ENCODE peak calls at places on chromosomes 16 and 17, in seven cellular contexts. One of them, this sample, is unnamed. For H4K20me1, the result is how much of the 10 kb centered on the place peaks cover.

GRCh38 chr16:4572715-4573114 is 16.6 kb downstream of the C16orf96 start:
- DNase-seq in GM12878: no peak
- DNase-seq in SK-N-SH: no peak
- DNase-seq in HepG2: no peak
- DNase-seq in HCT116: no peak
- DNase-seq in H1: no peak
- DNase-seq in K562: peak
- DNase-seq in this sample: no peak

GRCh38 chr16:84141143-84141670 is 3.8 kb downstream of the HSDL1 start:
- DNase-seq in GM12878: no peak
- DNase-seq in SK-N-SH: no peak
- DNase-seq in HepG2: peak
- DNase-seq in HCT116: peak
- DNase-seq in H1: no peak
- DNase-seq in K562: peak
- DNase-seq in this sample: no peak

GRCh38 chr16:52569296-52569695 is 22.4 kb upstream of the TOX3 start:
- DNase-seq in GM12878: no peak
- DNase-seq in SK-N-SH: no peak
- DNase-seq in HepG2: no peak
- DNase-seq in HCT116: no peak
- DNase-seq in H1: no peak
- DNase-seq in K562: no peak
- DNase-seq in this sample: no peak

GRCh38 chr17:80025140-80025539 is 10.5 kb downstream of the TBC1D16 start:
- DNase-seq in GM12878: no peak
- DNase-seq in SK-N-SH: peak
- DNase-seq in HepG2: no peak
- DNase-seq in HCT116: no peak
- DNase-seq in H1: no peak
- DNase-seq in K562: no peak
- DNase-seq in this sample: no peak

GRCh38 chr16:24734382-24734781 is 4.9 kb downstream of the TNRC6A start:
- DNase-seq in GM12878: no peak
- DNase-seq in SK-N-SH: no peak
- DNase-seq in HepG2: no peak
- DNase-seq in HCT116: no peak
- DNase-seq in H1: no peak
- DNase-seq in K562: no peak
- DNase-seq in this sample: no peak

GRCh38 chr16:70605284-70605659 is 41.1 kb upstream of the IL34 start:
- DNase-seq in GM12878: no peak
- DNase-seq in SK-N-SH: no peak
- DNase-seq in HepG2: no peak
- DNase-seq in HCT116: no peak
- DNase-seq in H1: no peak
- DNase-seq in K562: no peak
- DNase-seq in this sample: no peak

GRCh38 chr16:17448640-17449638 is 21.8 kb downstream of the XYLT1 start:
- DNase-seq in GM12878: no peak
- DNase-seq in SK-N-SH: peak
- DNase-seq in HepG2: no peak
- DNase-seq in HCT116: no peak
- DNase-seq in H1: no peak
- DNase-seq in K562: no peak
- DNase-seq in this sample: no peak

GRCh38 chr16:87970206-87970605 is 19.0 kb downstream of the BANP start:
- DNase-seq in GM12878: no peak
- DNase-seq in SK-N-SH: no peak
- DNase-seq in HepG2: no peak
- DNase-seq in HCT116: no peak
- DNase-seq in H1: no peak
- DNase-seq in K562: no peak
- DNase-seq in this sample: no peak

GRCh38 chr16:15494231-15494630 is 59.8 kb downstream of the BMERB1 start:
- DNase-seq in GM12878: no peak
- DNase-seq in SK-N-SH: no peak
- DNase-seq in HepG2: peak
- DNase-seq in HCT116: peak
- DNase-seq in H1: no peak
- DNase-seq in K562: peak
- DNase-seq in this sample: no peak

GRCh38 chr16:685967-686366 is 1.8 kb upstream of the JMJD8 start:
- DNase-seq in GM12878: no peak
- DNase-seq in SK-N-SH: peak
- DNase-seq in HepG2: peak
- DNase-seq in HCT116: no peak
- DNase-seq in H1: no peak
- DNase-seq in K562: peak
- DNase-seq in this sample: peak

GRCh38 chr16:24685539-24686432 is 43.7 kb upstream of the TNRC6A start:
- DNase-seq in GM12878: no peak
- DNase-seq in SK-N-SH: peak
- DNase-seq in HepG2: peak
- DNase-seq in HCT116: no peak
- DNase-seq in H1: no peak
- DNase-seq in K562: no peak
- DNase-seq in this sample: peak

GRCh38 chr17:77285594-77286390 is 145.0 kb downstream of the SEC14L1 start:
- DNase-seq in GM12878: no peak
- DNase-seq in SK-N-SH: peak
- DNase-seq in HepG2: peak
- DNase-seq in HCT116: no peak
- DNase-seq in H1: no peak
- DNase-seq in K562: no peak
- DNase-seq in this sample: no peak

GRCh38 chr16:80263848-80264694 is 276.7 kb upstream of the DYNLRB2 start:
- DNase-seq in GM12878: no peak
- DNase-seq in SK-N-SH: no peak
- DNase-seq in HepG2: peak
- DNase-seq in HCT116: no peak
- DNase-seq in H1: no peak
- DNase-seq in K562: no peak
- DNase-seq in this sample: no peak

GRCh38 chr17:62797959-62798358 is 10.2 kb downstream of the MARCHF10 start:
- DNase-seq in GM12878: no peak
- DNase-seq in SK-N-SH: no peak
- DNase-seq in HepG2: no peak
- DNase-seq in HCT116: no peak
- DNase-seq in H1: no peak
- DNase-seq in K562: no peak
- DNase-seq in this sample: no peak

GRCh38 chr17:34420254-34420766 is 57.3 kb upstream of the CCL1 start:
- DNase-seq in GM12878: peak
- DNase-seq in SK-N-SH: peak
- DNase-seq in HepG2: peak
- DNase-seq in HCT116: peak
- DNase-seq in H1: peak
- DNase-seq in K562: peak
- DNase-seq in this sample: peak

GRCh38 chr16:85989863-85990643 is 91.1 kb downstream of the IRF8 start:
- DNase-seq in GM12878: no peak
- DNase-seq in SK-N-SH: no peak
- DNase-seq in HepG2: no peak
- DNase-seq in HCT116: no peak
- DNase-seq in H1: no peak
- DNase-seq in K562: no peak
- DNase-seq in this sample: no peak

GRCh38 chr17:81640011-81640410 is 3.0 kb downstream of the TSPAN10 start:
- DNase-seq in GM12878: no peak
- DNase-seq in SK-N-SH: no peak
- DNase-seq in HepG2: no peak
- DNase-seq in HCT116: no peak
- DNase-seq in H1: no peak
- DNase-seq in K562: no peak
- DNase-seq in this sample: no peak

GRCh38 chr17:81636505-81637288 is at the start of the genes NPLOC4 and TSPAN10:
- DNase-seq in GM12878: peak
- DNase-seq in SK-N-SH: peak
- DNase-seq in HepG2: peak
- DNase-seq in HCT116: peak
- DNase-seq in H1: peak
- DNase-seq in K562: peak
- DNase-seq in this sample: peak

GRCh38 chr17:81635431-81635830 is 1.5 kb downstream of the NPLOC4 start:
- DNase-seq in GM12878: no peak
- DNase-seq in SK-N-SH: no peak
- DNase-seq in HepG2: no peak
- DNase-seq in HCT116: peak
- DNase-seq in H1: no peak
- DNase-seq in K562: peak
- DNase-seq in this sample: no peak

GRCh38 chr17:81638683-81639082 is 1.7 kb downstream of the TSPAN10 start:
- DNase-seq in GM12878: no peak
- DNase-seq in SK-N-SH: no peak
- DNase-seq in HepG2: no peak
- DNase-seq in HCT116: no peak
- DNase-seq in H1: no peak
- DNase-seq in K562: no peak
- DNase-seq in this sample: no peak

DNA sequence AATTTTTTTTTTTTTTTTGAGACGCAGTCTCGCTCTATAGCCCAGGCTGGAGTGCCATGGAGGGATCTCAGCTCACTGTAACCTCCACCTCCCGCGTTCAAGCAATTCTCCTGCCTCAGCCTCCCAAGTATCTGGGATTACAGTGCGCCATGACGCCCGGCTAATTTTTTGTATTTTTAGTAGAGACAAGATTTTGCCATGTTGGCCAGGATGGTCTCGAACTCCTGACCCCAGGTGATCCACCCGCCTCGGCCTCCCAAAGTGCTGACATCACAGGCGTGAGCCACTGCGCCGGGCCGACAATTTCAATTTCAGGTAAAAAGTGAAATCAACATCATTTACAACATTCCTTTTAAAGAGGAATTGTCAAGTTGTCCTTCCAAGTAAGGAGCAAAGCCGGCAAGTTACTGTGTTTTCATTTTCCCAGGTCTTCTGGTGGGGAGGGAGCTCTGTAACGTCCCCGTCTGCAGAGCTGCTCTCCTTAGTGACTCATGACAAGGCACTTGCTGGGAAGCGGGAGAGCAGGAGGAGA is 873 bp downstream of the NPLOC4 start:
- DNase-seq in GM12878: no peak
- DNase-seq in SK-N-SH: no peak
- DNase-seq in HepG2: no peak
- DNase-seq in HCT116: no peak
- DNase-seq in H1: no peak
- DNase-seq in K562: peak
- DNase-seq in this sample: no peak
- H4K20me1 ChIP-seq in GM12878: under half
- H4K20me1 ChIP-seq in SK-N-SH: half or more
- H4K20me1 ChIP-seq in HepG2: under half
- H4K20me1 ChIP-seq in HCT116: under half
- H4K20me1 ChIP-seq in H1: under half
- H4K20me1 ChIP-seq in K562: under half
- H4K20me1 ChIP-seq in this sample: under half

DNA sequence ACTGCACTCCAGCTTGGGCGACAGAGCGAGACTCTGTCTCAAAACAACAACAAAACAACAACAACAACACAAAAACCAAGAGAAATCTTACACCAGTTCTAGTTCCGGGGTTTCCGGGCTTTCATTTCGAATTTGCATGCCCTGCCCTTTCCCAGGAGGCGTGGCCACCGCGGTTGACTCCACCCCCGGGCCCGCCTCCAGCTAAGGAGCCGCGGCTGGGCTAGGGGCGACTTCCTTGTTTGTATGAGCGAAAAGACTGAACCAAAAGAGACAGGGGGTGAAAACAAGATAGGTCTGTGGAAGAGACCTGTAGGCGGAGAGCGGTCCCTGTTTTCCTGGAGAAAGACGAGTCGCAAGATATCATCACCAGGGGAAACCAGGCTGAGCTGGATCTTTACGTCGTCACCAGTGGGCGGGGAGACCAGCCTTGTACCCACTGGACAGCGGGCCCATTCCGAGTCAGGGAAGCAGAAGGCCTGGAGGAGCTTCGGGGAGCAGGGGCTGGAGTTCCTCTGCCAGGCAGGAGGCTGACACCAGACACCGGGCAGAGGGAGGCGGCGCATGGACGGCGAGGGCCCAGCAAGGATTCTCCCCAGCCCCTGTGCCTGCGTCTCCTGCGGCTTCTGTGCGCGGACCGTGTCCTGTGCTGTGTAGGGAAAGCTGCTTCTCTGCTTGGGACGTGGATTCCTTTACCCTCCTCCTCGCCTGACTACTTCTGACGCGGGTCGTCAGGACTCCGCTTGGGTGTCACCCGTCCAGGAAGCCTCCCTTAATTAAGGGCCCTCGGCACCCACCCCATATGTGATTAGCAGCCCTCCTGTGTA is 10.4 kb upstream of the ARL4D start:
- DNase-seq in GM12878: peak
- DNase-seq in SK-N-SH: peak
- DNase-seq in HepG2: peak
- DNase-seq in HCT116: peak
- DNase-seq in H1: no peak
- DNase-seq in K562: peak
- DNase-seq in this sample: peak
- TF ChIP-seq MAX in GM12878: no peak
- TF ChIP-seq MAX in SK-N-SH: peak
- TF ChIP-seq MAX in HepG2: peak
- TF ChIP-seq MAX in HCT116: no peak
- TF ChIP-seq MAX in H1: peak
- TF ChIP-seq MAX in K562: no peak
- TF ChIP-seq MAX in this sample: no peak

DNA sequence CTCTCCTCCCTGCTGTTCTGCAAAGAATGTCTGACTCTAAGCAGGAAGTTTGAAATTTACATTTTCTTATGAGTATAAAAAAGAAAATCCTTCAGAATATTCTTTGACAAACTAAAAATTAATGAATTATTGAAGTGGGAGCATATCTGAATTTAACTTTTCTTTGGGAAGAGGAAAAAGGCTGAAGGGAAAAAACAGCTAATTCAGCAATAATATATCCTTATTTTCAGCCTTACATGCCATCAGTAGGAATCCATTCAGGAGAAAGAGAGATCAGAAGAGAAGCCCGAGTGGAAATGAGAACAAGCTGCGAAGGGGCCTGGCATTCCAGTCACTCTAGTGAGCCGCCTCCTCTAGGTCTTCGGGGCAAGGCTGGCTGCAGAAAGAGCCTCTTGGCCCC is 41.7 kb upstream of the BCAR1 start:
- DNase-seq in GM12878: no peak
- DNase-seq in SK-N-SH: no peak
- DNase-seq in HepG2: no peak
- DNase-seq in HCT116: no peak
- DNase-seq in H1: no peak
- DNase-seq in K562: no peak
- DNase-seq in this sample: no peak
- H4K20me1 ChIP-seq in GM12878: under half
- H4K20me1 ChIP-seq in SK-N-SH: under half
- H4K20me1 ChIP-seq in HepG2: under half
- H4K20me1 ChIP-seq in HCT116: under half
- H4K20me1 ChIP-seq in H1: under half
- H4K20me1 ChIP-seq in K562: under half
- H4K20me1 ChIP-seq in this sample: under half

DNA sequence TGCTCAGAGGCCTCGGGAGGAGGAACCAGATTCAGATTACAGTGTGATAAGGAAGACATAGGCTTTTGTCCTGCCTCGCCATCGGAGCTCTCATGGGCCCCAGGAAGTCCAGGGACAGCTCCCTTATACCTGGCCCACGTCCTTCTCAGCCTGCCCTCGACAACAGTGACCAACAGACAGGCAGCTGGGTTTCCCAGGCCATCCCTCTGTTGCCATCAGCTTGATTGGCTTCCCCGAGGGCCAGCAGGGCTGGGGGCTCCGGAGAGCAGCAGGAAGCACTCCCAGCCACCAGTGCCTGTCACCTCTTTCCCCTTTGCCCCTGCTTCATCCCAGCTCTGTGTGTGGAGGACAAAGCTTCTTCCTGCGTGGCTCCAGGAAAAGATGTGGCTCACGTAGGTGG is 17.6 kb downstream of the CD300A start:
- DNase-seq in GM12878: no peak
- DNase-seq in SK-N-SH: peak
- DNase-seq in HepG2: no peak
- DNase-seq in HCT116: no peak
- DNase-seq in H1: no peak
- DNase-seq in K562: no peak
- DNase-seq in this sample: no peak
- TF ChIP-seq MAX in GM12878: no peak
- TF ChIP-seq MAX in SK-N-SH: no peak
- TF ChIP-seq MAX in HepG2: no peak
- TF ChIP-seq MAX in HCT116: no peak
- TF ChIP-seq MAX in H1: no peak
- TF ChIP-seq MAX in K562: no peak
- TF ChIP-seq MAX in this sample: no peak

This sample was measured in endothelial cell of umbilical vein.